ENCODE peak calls at places on chromosome 16, in four cellular contexts. P is A549, C is K562, M is HepG2. H is an unnamed sample.
A peak's percentile ranks its signal among the peaks of the same experiment; 100 is the strongest.

GRCh38 chr16:2719328-2720062 is 529 bp downstream of the PRSS27 start:
- DNase-seq in M (peak; percentile 49), C (no peak), P (no peak), H (no peak)

GRCh38 chr16:2526135-2526534 is 5.1 kb downstream of the CEMP1 start:
- DNase-seq in M (no peak), C (no peak), P (no peak), H (no peak)

GRCh38 chr16:71610936-71611871 is 14.8 kb upstream of the MARVELD3 start:
- DNase-seq in C (peak; percentile 80), M (peak; percentile 72), P (peak; percentile 76), H (peak; percentile 25)

GRCh38 chr16:83959621-83960434 is 6.8 kb downstream of the OSGIN1 start:
- DNase-seq in M (no peak), P (no peak), C (no peak), H (no peak)

GRCh38 chr16:57513371-57514102 is 22.8 kb downstream of the CCDC102A start:
- DNase-seq in P (peak; percentile 46), C (no peak), M (no peak), H (no peak)

GRCh38 chr16:72884037-72884436 is 163.9 kb downstream of the ZFHX3 start:
- DNase-seq in M (no peak), C (no peak), P (no peak), H (no peak)

GRCh38 chr16:19179890-19180490 is 11.9 kb downstream of the SYT17 start:
- DNase-seq in M (peak; percentile 62), P (peak; percentile 70), C (peak; percentile 77), H (no peak)

GRCh38 chr16:3029499-3030127 is 5.8 kb downstream of the THOC6 start:
- DNase-seq in C (peak; percentile 80), M (no peak), P (no peak), H (no peak)

GRCh38 chr16:1310832-1311200 is 1.4 kb downstream of the UBE2I start:
- DNase-seq in M (no peak), P (no peak), C (no peak), H (no peak)

GRCh38 chr16:8634991-8635736 is 13.7 kb downstream of the METTL22 start:
- DNase-seq in C (peak; percentile 65), M (peak; percentile 66), P (peak; percentile 64), H (no peak)
- TF ChIP-seq ESRRA in C (peak; percentile 17), M (no peak), P (no peak), H (no peak)

GRCh38 chr16:66298006-66298405 is 68.5 kb upstream of the CDH5 start:
- DNase-seq in C (no peak), M (no peak), P (no peak), H (no peak)

GRCh38 chr16:66298571-66299120 is 67.8 kb upstream of the CDH5 start:
- DNase-seq in C (no peak), M (no peak), P (no peak), H (no peak)

GRCh38 chr16:66299349-66299748 is 67.1 kb upstream of the CDH5 start:
- DNase-seq in M (no peak), P (no peak), C (no peak), H (no peak)

GRCh38 chr16:66300501-66300900 is 66.0 kb upstream of the CDH5 start:
- DNase-seq in P (no peak), C (no peak), M (no peak), H (no peak)

DNA sequence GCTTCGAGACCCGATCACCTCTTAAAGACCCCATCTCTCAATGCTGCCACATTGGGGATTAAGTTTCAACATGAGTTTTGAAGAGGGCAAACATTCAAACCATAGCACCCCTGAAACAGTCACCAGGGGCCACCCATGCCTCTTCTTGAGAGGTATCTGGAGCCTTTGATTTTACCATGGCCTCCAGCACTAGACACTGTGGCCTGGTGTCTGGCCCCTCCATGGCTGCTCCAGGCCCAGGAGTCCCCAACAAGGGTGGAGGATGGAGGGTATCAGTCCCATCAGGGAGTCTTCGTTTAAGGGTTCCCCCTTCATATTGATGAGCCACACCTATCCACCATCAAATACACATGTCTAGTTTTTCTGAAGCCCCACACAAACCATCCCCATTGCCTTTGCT is 66.5 kb upstream of the CDH5 start:
- DNase-seq in P (no peak), C (no peak), M (no peak), H (no peak)
- H3K4me2 ChIP-seq in P (no peak overlapping the region), C (no peak overlapping the region), M (no peak overlapping the region), H (no peak overlapping the region)

GRCh38 chr16:69093974-69094373 is 11.5 kb upstream of the HAS3 start:
- DNase-seq in P (no peak), C (no peak), M (no peak), H (no peak)
- TF ChIP-seq ESRRA in P (no peak), C (no peak), M (no peak), H (no peak)

GRCh38 chr16:11719171-11719570 is 23.5 kb downstream of the TXNDC11 start:
- DNase-seq in P (no peak), M (peak; percentile 60), C (no peak), H (no peak)

GRCh38 chr16:11726008-11726407 is 16.6 kb downstream of the TXNDC11 start:
- DNase-seq in P (no peak), M (no peak), C (no peak), H (no peak)

GRCh38 chr16:11725457-11725856 is 17.2 kb downstream of the TXNDC11 start:
- DNase-seq in M (no peak), C (no peak), P (no peak), H (no peak)

GRCh38 chr16:11721781-11722467 is 20.7 kb downstream of the TXNDC11 start:
- DNase-seq in C (no peak), M (no peak), P (no peak), H (no peak)

GRCh38 chr16:11722468-11722808 is 20.2 kb downstream of the TXNDC11 start:
- DNase-seq in M (no peak), P (no peak), C (no peak), H (no peak)
- H3K4me2 ChIP-seq in M (no peak overlapping the region), P (no peak overlapping the region), C (no peak overlapping the region), H (no peak overlapping the region)

H was measured in GM12878.